ENCODE peak calls at places on chromosome X, in six cellular contexts. A, B, U, E, K and V are unnamed samples.

GRCh38 chrX:22952011-22952410 is 47.7 kb upstream of the DDX53 start:
- DNase-seq in A (no peak), B (no peak), U (no peak), E (peak; percentile 61), K (no peak), V (no peak)

GRCh38 chrX:12309040-12309732 is 170.9 kb downstream of the FRMPD4 start:
- DNase-seq in A (no peak), B (no peak), U (no peak), E (no peak), K (no peak), V (no peak)

GRCh38 chrX:153409414-153410101 is 1.7 kb upstream of the ZFP92 start:
- DNase-seq in A (no peak), B (no peak), U (no peak), E (no peak), K (no peak), V (no peak)

GRCh38 chrX:50721771-50722521 is 92.0 kb downstream of the SHROOM4 start:
- DNase-seq in A (no peak), B (no peak), U (no peak), E (no peak), K (no peak), V (no peak)

GRCh38 chrX:154487518-154488290 is 1.3 kb upstream of the UBL4A start:
- DNase-seq in A (no peak), B (no peak), U (no peak), E (no peak), K (no peak), V (no peak)

GRCh38 chrX:55056820-55057690 is 17.8 kb upstream of the PAGE2B start:
- DNase-seq in A (peak; percentile 28), B (no peak), U (no peak), E (peak; percentile 81), K (no peak), V (peak; percentile 18)

GRCh38 chrX:74383611-74384010 is 37.7 kb upstream of the SLC16A2 start:
- DNase-seq in A (peak; percentile 4), B (no peak), U (no peak), E (peak; percentile 41), K (peak; percentile 10), V (no peak)

GRCh38 chrX:110317820-110318663 is at the start of gene AMMECR1:
- DNase-seq in A (peak; percentile 80), B (peak; percentile 91), U (peak; percentile 84), E (peak; percentile 71), K (peak; percentile 79), V (peak; percentile 73)

GRCh38 chrX:33906971-33907370 is 225.1 kb downstream of the FAM47A start:
- DNase-seq in A (no peak), B (no peak), U (no peak), E (no peak), K (no peak), V (no peak)

GRCh38 chrX:39337461-39337860 is 536.2 kb downstream of the MID1IP1 start:
- DNase-seq in A (no peak), B (no peak), U (no peak), E (no peak), K (no peak), V (no peak)

GRCh38 chrX:132226169-132226568 is 6.9 kb upstream of the RAP2C start:
- DNase-seq in A (no peak), B (no peak), U (no peak), E (no peak), K (no peak), V (no peak)

GRCh38 chrX:74593593-74593992 is 20.8 kb downstream of the RLIM start:
- DNase-seq in A (no peak), B (no peak), U (no peak), E (no peak), K (no peak), V (no peak)

GRCh38 chrX:74492720-74493201 is 71.5 kb downstream of the SLC16A2 start:
- DNase-seq in A (peak; percentile 6), B (no peak), U (no peak), E (no peak), K (no peak), V (no peak)

GRCh38 chrX:9183481-9183880 is 149.6 kb upstream of the FAM9B start:
- DNase-seq in A (no peak), B (no peak), U (no peak), E (no peak), K (no peak), V (no peak)

GRCh38 chrX:9188117-9188516 is 154.2 kb upstream of the FAM9B start:
- DNase-seq in A (no peak), B (no peak), U (no peak), E (no peak), K (no peak), V (no peak)

GRCh38 chrX:9182041-9182440 is 148.1 kb upstream of the FAM9B start:
- DNase-seq in A (no peak), B (no peak), U (no peak), E (no peak), K (no peak), V (no peak)

GRCh38 chrX:9180623-9181022 is 146.7 kb upstream of the FAM9B start:
- DNase-seq in A (no peak), B (no peak), U (no peak), E (no peak), K (no peak), V (no peak)

GRCh38 chrX:9184231-9184630 is 150.3 kb upstream of the FAM9B start:
- DNase-seq in A (no peak), B (no peak), U (no peak), E (no peak), K (no peak), V (no peak)
- H3K27ac ChIP-seq in A (no peak overlapping the region), B (no peak overlapping the region), U (no peak overlapping the region), E (no peak overlapping the region), K (no peak overlapping the region), V (no peak overlapping the region)

GRCh38 chrX:130082244-130083106 is 27.8 kb downstream of the ELF4 start:
- DNase-seq in A (peak; percentile 78), B (peak; percentile 88), U (no peak), E (no peak), K (peak; percentile 32), V (peak; percentile 66)
- H3K4me1 ChIP-seq in A (peaks cover 72% of the 10 kb centered on the region), B (no peaks in the 10 kb centered on the region), U (peaks cover 51% of the 10 kb centered on the region), E (peaks cover 42% of the 10 kb centered on the region), K (peaks cover 23% of the 10 kb centered on the region), V (peaks cover 49% of the 10 kb centered on the region)

GRCh38 chrX:114166601-114167000 is 417.3 kb upstream of the HTR2C start:
- DNase-seq in A (no peak), B (no peak), U (no peak), E (no peak), K (no peak), V (no peak)
- H3K27ac ChIP-seq in A (no peak overlapping the region), B (no peak overlapping the region), U (no peak overlapping the region), E (no peak overlapping the region), K (no peak overlapping the region), V (no peak overlapping the region)

GRCh38 chrX:72117636-72118215 is 14.0 kb downstream of the RTL5 start:
- DNase-seq in A (no peak), B (no peak), U (no peak), E (no peak), K (no peak), V (no peak)

GRCh38 chrX:72121381-72121780 is 10.3 kb downstream of the RTL5 start:
- DNase-seq in A (peak; percentile 44), B (peak; percentile 81), U (no peak), E (peak; percentile 68), K (peak; percentile 52), V (no peak)

GRCh38 chrX:72123471-72124185 is 8.1 kb downstream of the RTL5 start:
- DNase-seq in A (no peak), B (no peak), U (no peak), E (peak; percentile 52), K (peak; percentile 43), V (no peak)

GRCh38 chrX:72122621-72123275 is 9.0 kb downstream of the RTL5 start:
- DNase-seq in A (no peak), B (no peak), U (no peak), E (no peak), K (no peak), V (no peak)

GRCh38 chrX:72120798-72121197 is 10.9 kb downstream of the RTL5 start:
- DNase-seq in A (no peak), B (no peak), U (no peak), E (no peak), K (no peak), V (no peak)
- H3K4me1 ChIP-seq in A (peaks cover 68% of the 10 kb centered on the region), B (peaks cover 6% of the 10 kb centered on the region), U (peaks cover 41% of the 10 kb centered on the region), E (peaks cover 38% of the 10 kb centered on the region), K (peaks cover 51% of the 10 kb centered on the region), V (peaks cover 31% of the 10 kb centered on the region)